ENCODE peak calls at places on chromosomes 11 and 22, in four cellular contexts. S is breast epithelium, G is Caco-2, I is foreskin fibroblast. U is an unnamed sample.

GRCh38 chr11:102155676-102156075 is 45.4 kb downstream of the YAP1 start:
- DNase-seq in S (no peak), I (no peak), G (no peak), U (no peak)

GRCh38 chr22:35330258-35330861 is 30.7 kb downstream of the TOM1 start:
- DNase-seq in G (no peak), S (no peak), I (peak), U (peak)

GRCh38 chr11:96235725-96236124 is 107.3 kb downstream of the MAML2 start:
- DNase-seq in I (peak), G (no peak), S (no peak), U (no peak)

GRCh38 chr22:38062782-38063181 is 5.6 kb downstream of the PICK1 start:
- DNase-seq in G (no peak), S (peak), I (peak), U (no peak)

GRCh38 chr11:34460335-34460734 is 21.6 kb downstream of the CAT start:
- DNase-seq in S (no peak), I (no peak), G (no peak), U (no peak)

GRCh38 chr11:61870429-61871039 is 20.8 kb downstream of the FADS3 start:
- DNase-seq in G (no peak), S (no peak), I (peak), U (no peak)

GRCh38 chr11:69553416-69554357 is 72.2 kb downstream of the LINC01488 start:
- DNase-seq in G (no peak), I (no peak), S (no peak), U (no peak)

GRCh38 chr11:84503503-84503902 is 1123.6 kb downstream of the DLG2 start:
- DNase-seq in S (no peak), I (no peak), G (no peak), U (no peak)

GRCh38 chr11:66956689-66957290 is 1.4 kb downstream of the PC start:
- DNase-seq in S (peak), G (peak), I (peak), U (no peak)

GRCh38 chr11:120001161-120002135 is 136.5 kb downstream of the TRIM29 start:
- DNase-seq in I (no peak), G (no peak), S (no peak), U (no peak)

GRCh38 chr11:47860526-47860925 is 12.4 kb upstream of the NUP160 start:
- DNase-seq in G (peak), S (no peak), I (no peak), U (no peak)

GRCh38 chr11:17445240-17445795 is 31.3 kb downstream of the ABCC8 start:
- DNase-seq in G (no peak), S (no peak), I (no peak), U (no peak)

GRCh38 chr11:70139785-70140410 is 61.8 kb downstream of the ANO1 start:
- DNase-seq in S (no peak), I (no peak), G (peak), U (no peak)

GRCh38 chr11:36358436-36358835 is 62.3 kb downstream of the PRR5L start:
- DNase-seq in I (no peak), S (no peak), G (no peak), U (no peak)

GRCh38 chr11:118791015-118791960 is at the start of gene DDX6:
- DNase-seq in G (peak), S (peak), I (peak), U (peak)

GRCh38 chr11:45253640-45254039 is 32.5 kb downstream of the SYT13 start:
- DNase-seq in G (no peak), I (no peak), S (no peak), U (no peak)

GRCh38 chr11:6319879-6320410 is 356 bp downstream of the CAVIN3 start:
- DNase-seq in I (peak), S (peak), G (peak), U (peak)

GRCh38 chr22:39478461-39478860 is 21.6 kb downstream of the MGAT3 start:
- DNase-seq in S (no peak), I (peak), G (peak), U (no peak)

DNA sequence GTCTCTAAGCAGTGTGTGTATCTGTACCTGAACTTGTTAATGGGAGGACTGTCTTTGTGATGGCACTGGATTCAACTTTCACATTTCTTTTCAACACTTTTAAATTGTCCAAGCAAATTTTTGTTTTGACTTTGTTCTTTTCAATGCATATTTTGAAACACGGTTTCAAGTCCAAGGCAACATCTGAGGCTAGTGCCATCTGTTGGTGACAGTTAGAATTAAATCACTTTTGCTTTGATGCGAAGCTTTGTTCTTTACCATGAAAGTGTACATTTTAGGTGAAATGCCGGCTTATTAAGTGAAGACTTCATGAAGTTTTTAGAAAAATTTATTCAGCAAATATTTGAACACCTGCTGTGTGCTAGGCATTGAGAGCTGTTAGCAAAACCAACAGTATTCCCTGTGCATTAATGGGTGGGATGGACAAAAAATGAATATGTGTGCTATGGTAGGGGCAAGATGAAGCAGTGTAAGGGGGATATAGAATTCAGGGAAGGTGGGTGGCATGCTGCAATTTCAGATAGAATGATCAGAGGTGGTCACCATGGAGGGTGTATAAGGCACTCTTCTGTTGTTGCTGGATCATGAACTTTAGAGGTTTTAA is 70.2 kb downstream of the DDX10 start:
- DNase-seq in I (peak), S (no peak), G (peak), U (no peak)
- TF ChIP-seq CTCF in I (peak), S (no peak), G (peak), U (no peak)

GRCh38 chr22:22037229-22037628 is 54.6 kb upstream of the TOP3B start:
- DNase-seq in G (no peak), S (no peak), I (no peak), U (no peak)
- TF ChIP-seq CTCF in G (no peak), S (no peak), I (no peak), U (no peak)

GRCh38 chr22:45502215-45503070 is at the start of gene FBLN1:
- DNase-seq in S (no peak), I (peak), G (peak), U (no peak)
- TF ChIP-seq CTCF in S (no peak), I (peak), G (peak), U (no peak)

GRCh38 chr11:29518389-29519174 is 498.2 kb downstream of the KCNA4 start:
- DNase-seq in G (peak), I (no peak), S (no peak), U (no peak)
- TF ChIP-seq CTCF in G (no peak), I (no peak), S (no peak), U (no peak)

U was measured in omental fat pad.